ENCODE peak calls at places on chromosomes 6 and 20, in five cellular contexts. G is AG04450, C is fibroblast of lung, B is neural progenitor cell, Y is psoas muscle. Q is an unnamed sample.

GRCh38 chr6:133548409-133548808 is 307.3 kb downstream of the EYA4 start:
- DNase-seq in G (peak), C (peak), B (peak), Y (no peak), Q (peak)

GRCh38 chr6:52373294-52373693 is 11.3 kb downstream of the PAQR8 start:
- DNase-seq in G (no peak), C (no peak), B (peak), Y (no peak), Q (no peak)

GRCh38 chr20:9112541-9113515 is 43.9 kb downstream of the PLCB4 start:
- DNase-seq in G (peak), C (peak), B (no peak), Y (no peak), Q (peak)

GRCh38 chr6:142015011-142015410 is 117.7 kb upstream of the GJE1 start:
- DNase-seq in G (no peak), C (no peak), B (peak), Y (no peak), Q (no peak)

GRCh38 chr6:131629656-131630055 is 1.6 kb upstream of the MED23 start:
- DNase-seq in G (no peak), C (no peak), B (no peak), Y (no peak), Q (no peak)

GRCh38 chr20:49575551-49576060 is 7.7 kb upstream of the PTGIS start:
- DNase-seq in G (no peak), C (no peak), B (no peak), Y (peak), Q (no peak)

GRCh38 chr6:146650799-146651481 is 52.2 kb downstream of the ADGB start:
- DNase-seq in G (no peak), C (no peak), B (no peak), Y (no peak), Q (no peak)

GRCh38 chr6:54260025-54260424 is 48.2 kb upstream of the TINAG start:
- DNase-seq in G (no peak), C (no peak), B (no peak), Y (no peak), Q (no peak)

GRCh38 chr6:16982827-16983226 is 119.0 kb upstream of the STMND1 start:
- DNase-seq in G (peak), C (peak), B (no peak), Y (no peak), Q (peak)

GRCh38 chr6:148146717-148147116 is 195.9 kb upstream of the SASH1 start:
- DNase-seq in G (no peak), C (no peak), B (no peak), Y (no peak), Q (peak)

GRCh38 chr6:149242883-149243282 is 74.6 kb upstream of the TAB2 start:
- DNase-seq in G (no peak), C (peak), B (no peak), Y (no peak), Q (peak)

GRCh38 chr6:753486-753885 is 60.5 kb upstream of the EXOC2 start:
- DNase-seq in G (no peak), C (peak), B (no peak), Y (no peak), Q (no peak)

GRCh38 chr6:125948455-125948854 is 8.1 kb upstream of the HINT3 start:
- DNase-seq in G (no peak), C (no peak), B (no peak), Y (no peak), Q (no peak)

GRCh38 chr20:37394543-37395410 is 48.8 kb downstream of the SRC start:
- DNase-seq in G (no peak), C (no peak), B (peak), Y (peak), Q (no peak)

GRCh38 chr6:144932621-144933020 is 647.5 kb downstream of the UTRN start:
- DNase-seq in G (no peak), C (no peak), B (no peak), Y (no peak), Q (no peak)

GRCh38 chr6:144931172-144932035 is 646.3 kb downstream of the UTRN start:
- DNase-seq in G (no peak), C (peak), B (peak), Y (no peak), Q (peak)

GRCh38 chr6:144939926-144940325 is 654.8 kb downstream of the UTRN start:
- DNase-seq in G (no peak), C (no peak), B (no peak), Y (no peak), Q (peak)

GRCh38 chr6:144936764-144937163 is 651.6 kb downstream of the UTRN start:
- DNase-seq in G (no peak), C (no peak), B (no peak), Y (no peak), Q (no peak)

DNA sequence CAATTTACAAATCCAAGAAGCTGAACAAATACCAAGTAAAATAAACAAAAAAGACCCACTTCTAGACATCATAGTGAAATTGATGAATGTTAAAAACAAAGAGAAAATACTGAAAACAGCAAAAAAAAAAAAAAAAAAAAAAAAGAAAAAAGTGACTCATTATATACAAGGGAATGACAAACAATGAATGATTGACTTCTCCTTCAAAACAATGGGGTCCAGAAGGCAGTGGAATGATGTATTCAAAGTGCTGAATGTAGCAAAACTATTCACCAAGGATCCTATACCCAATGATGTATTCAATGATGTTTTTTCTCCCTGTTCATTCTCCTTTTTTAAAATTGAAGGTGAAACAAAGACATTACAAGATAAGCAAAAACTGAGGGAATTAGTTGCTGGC is 650.0 kb downstream of the UTRN start:
- DNase-seq in G (no peak), C (no peak), B (no peak), Y (no peak), Q (no peak)
- TF ChIP-seq CTCF in G (no peak), C (no peak), B (no peak), Y (no peak), Q (no peak)

GRCh38 chr6:56733298-56733697 is 90.6 kb upstream of the DST start:
- DNase-seq in G (no peak), C (no peak), B (no peak), Y (no peak), Q (no peak)

GRCh38 chr6:56727097-56727845 is 84.6 kb upstream of the DST start:
- DNase-seq in G (no peak), C (no peak), B (no peak), Y (no peak), Q (peak)

GRCh38 chr6:56730663-56731529 is 88.2 kb upstream of the DST start:
- DNase-seq in G (no peak), C (peak), B (no peak), Y (no peak), Q (peak)

GRCh38 chr6:56732517-56732916 is 89.8 kb upstream of the DST start:
- DNase-seq in G (no peak), C (peak), B (no peak), Y (no peak), Q (no peak)

DNA sequence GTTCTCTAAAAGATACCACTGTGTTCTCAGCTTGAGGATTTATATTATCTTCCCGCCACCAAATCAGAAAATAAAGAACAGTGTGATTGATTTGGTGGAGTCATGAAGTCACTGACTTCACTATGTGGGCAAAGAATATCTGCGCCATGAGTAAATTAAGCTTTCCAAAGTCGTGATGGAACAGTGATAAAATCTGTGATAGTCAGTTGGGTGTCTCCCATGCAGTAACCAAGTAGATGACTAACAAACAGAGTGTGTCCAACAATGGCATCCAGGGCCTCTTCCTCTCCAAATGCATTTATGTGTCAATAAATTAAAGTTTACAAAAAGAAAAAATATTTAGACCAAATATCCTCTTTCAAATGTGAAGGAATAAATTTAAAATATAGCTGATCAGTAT is 87.0 kb upstream of the DST start:
- DNase-seq in G (no peak), C (peak), B (no peak), Y (no peak), Q (peak)
- H3K27ac ChIP-seq in G (no peak), C (peak), B (no peak), Y (no peak), Q (peak)

DNA sequence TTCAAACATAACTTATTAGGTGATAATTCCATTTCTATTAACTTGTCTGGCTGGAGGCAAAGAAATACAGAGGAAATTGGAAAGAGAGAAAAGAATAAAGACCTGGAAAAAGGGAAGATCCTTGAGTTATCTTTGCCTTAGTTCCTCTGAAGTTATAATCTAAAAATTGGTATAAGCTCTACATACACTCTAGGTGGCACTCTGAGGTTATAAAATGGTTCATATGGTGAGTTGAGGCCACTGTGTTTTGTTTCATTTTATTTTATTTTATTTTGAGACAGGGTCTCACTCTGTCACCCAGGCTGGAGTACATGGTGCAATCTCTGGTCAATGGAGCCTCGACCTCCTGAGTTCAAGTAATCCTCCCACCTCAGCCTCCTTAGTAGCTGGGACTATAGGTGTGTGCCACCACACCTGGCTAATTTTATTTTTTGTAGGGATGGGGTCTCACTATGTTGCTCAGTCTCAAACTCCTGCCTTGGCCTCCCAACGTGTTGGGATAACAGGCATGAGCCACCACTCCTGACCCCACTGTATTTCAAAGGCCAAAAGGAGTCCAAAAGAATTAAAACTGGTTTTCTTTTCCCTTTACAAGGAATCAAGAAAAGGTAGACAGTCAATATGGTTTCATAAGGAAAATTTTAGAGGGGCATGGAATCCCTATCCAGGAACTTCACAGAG is 19.4 kb downstream of the GPX6 start:
- DNase-seq in G (no peak), C (peak), B (no peak), Y (no peak), Q (no peak)
- TF ChIP-seq CTCF in G (no peak), C (no peak), B (peak), Y (no peak), Q (no peak)

GRCh38 chr6:19851273-19852089 is 14.3 kb downstream of the ID4 start:
- DNase-seq in G (peak), C (peak), B (peak), Y (no peak), Q (peak)

GRCh38 chr6:19849736-19850135 is 12.6 kb downstream of the ID4 start:
- DNase-seq in G (no peak), C (no peak), B (no peak), Y (no peak), Q (no peak)

GRCh38 chr6:19845271-19846046 is 8.3 kb downstream of the ID4 start:
- DNase-seq in G (no peak), C (no peak), B (no peak), Y (no peak), Q (no peak)

GRCh38 chr6:19849196-19849595 is 12.0 kb downstream of the ID4 start:
- DNase-seq in G (no peak), C (no peak), B (no peak), Y (no peak), Q (no peak)

GRCh38 chr6:19848465-19848864 is 11.3 kb downstream of the ID4 start:
- DNase-seq in G (no peak), C (no peak), B (no peak), Y (no peak), Q (no peak)
- H3K27ac ChIP-seq in G (no peak), C (no peak), B (no peak), Y (no peak), Q (no peak)

GRCh38 chr6:84687487-84687886 is 76.9 kb downstream of the TBX18 start:
- DNase-seq in G (no peak), C (no peak), B (peak), Y (no peak), Q (no peak)

GRCh38 chr6:84688187-84688878 is 76.1 kb downstream of the TBX18 start:
- DNase-seq in G (no peak), C (no peak), B (no peak), Y (no peak), Q (no peak)

GRCh38 chr6:84696181-84696580 is 68.2 kb downstream of the TBX18 start:
- DNase-seq in G (no peak), C (no peak), B (no peak), Y (no peak), Q (no peak)

DNA sequence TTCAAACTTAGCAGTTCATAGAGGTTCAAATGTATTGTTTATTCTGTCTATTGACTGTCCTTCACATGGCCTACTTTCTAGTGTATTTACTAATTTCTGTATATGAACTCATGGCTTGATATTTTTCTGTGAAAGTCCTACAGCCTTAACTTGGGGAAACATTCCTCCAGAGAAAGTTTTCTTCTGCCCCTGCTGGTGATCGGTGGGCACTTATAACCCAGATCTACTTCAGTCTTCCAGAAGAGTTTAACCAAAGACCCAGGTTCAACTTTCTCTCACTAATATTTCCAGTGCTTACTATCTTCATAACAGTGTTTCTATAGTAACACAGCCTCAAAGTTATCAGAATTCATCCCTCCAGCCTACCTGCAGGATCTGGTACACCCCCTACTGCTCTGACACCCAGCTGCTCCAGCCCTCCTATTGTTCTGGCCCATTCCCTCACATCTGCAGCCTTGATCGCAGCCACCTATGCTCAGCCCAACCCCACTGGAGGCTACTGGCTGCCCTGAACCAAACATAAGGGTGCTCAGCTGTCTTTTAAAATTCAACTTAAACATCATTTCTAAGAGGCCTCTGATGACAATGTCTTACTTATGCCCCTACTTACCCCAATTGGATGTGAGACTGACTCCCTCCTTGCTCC is 72.3 kb downstream of the TBX18 start:
- DNase-seq in G (no peak), C (no peak), B (no peak), Y (no peak), Q (no peak)
- TF ChIP-seq CTCF in G (no peak), C (no peak), B (no peak), Y (no peak), Q (no peak)

GRCh38 chr6:12956991-12957320 is 240.4 kb downstream of the PHACTR1 start:
- DNase-seq in G (no peak), C (no peak), B (peak), Y (no peak), Q (no peak)
- H3K27ac ChIP-seq in G (no peak), C (no peak), B (no peak), Y (peak), Q (no peak)

GRCh38 chr20:32917191-32917950 is 58.6 kb downstream of the EFCAB8 start:
- DNase-seq in G (no peak), C (no peak), B (no peak), Y (no peak), Q (no peak)
- TF ChIP-seq CTCF in G (no peak), C (no peak), B (no peak), Y (no peak), Q (no peak)

GRCh38 chr6:4125500-4125899 is 9.9 kb downstream of the ECI2 start:
- DNase-seq in G (no peak), C (no peak), B (no peak), Y (no peak), Q (peak)
- H3K27ac ChIP-seq in G (no peak), C (peak), B (no peak), Y (no peak), Q (peak)

Q was measured in brain microvascular endothelial cell.